ENCODE peak calls at places on chromosomes 2 and 18, in eight cellular contexts. One of them, this sample, is unnamed.

GRCh38 chr18:47251289-47252120 is at the start of gene SKOR2:
- DNase-seq in tibial artery: no peak
- DNase-seq in GM13976: no peak
- DNase-seq in psoas muscle: no peak
- DNase-seq in colonic mucosa: no peak
- DNase-seq in HepG2: no peak
- DNase-seq in D721Med: no peak
- DNase-seq in upper lobe of right lung: no peak
- DNase-seq in this sample: no peak

GRCh38 chr18:8253943-8254342 is 355.3 kb upstream of the RAB12 start:
- DNase-seq in tibial artery: no peak
- DNase-seq in GM13976: no peak
- DNase-seq in psoas muscle: no peak
- DNase-seq in colonic mucosa: no peak
- DNase-seq in HepG2: no peak
- DNase-seq in D721Med: no peak
- DNase-seq in upper lobe of right lung: no peak
- DNase-seq in this sample: no peak

GRCh38 chr18:57833441-57834101 is 30.5 kb upstream of the ATP8B1 start:
- DNase-seq in tibial artery: no peak
- DNase-seq in GM13976: peak
- DNase-seq in psoas muscle: no peak
- DNase-seq in colonic mucosa: peak
- DNase-seq in HepG2: peak
- DNase-seq in D721Med: no peak
- DNase-seq in upper lobe of right lung: no peak
- DNase-seq in this sample: peak

GRCh38 chr2:127629637-127630036 is 16.3 kb upstream of the GPR17 start:
- DNase-seq in tibial artery: no peak
- DNase-seq in GM13976: no peak
- DNase-seq in psoas muscle: peak
- DNase-seq in colonic mucosa: no peak
- DNase-seq in HepG2: no peak
- DNase-seq in D721Med: no peak
- DNase-seq in upper lobe of right lung: no peak
- DNase-seq in this sample: no peak

GRCh38 chr18:61127714-61128485 is 205.3 kb upstream of the CDH20 start:
- DNase-seq in tibial artery: no peak
- DNase-seq in GM13976: no peak
- DNase-seq in psoas muscle: no peak
- DNase-seq in colonic mucosa: no peak
- DNase-seq in HepG2: no peak
- DNase-seq in D721Med: no peak
- DNase-seq in upper lobe of right lung: no peak
- DNase-seq in this sample: no peak

GRCh38 chr2:104758199-104758620 is 95.7 kb upstream of the POU3F3 start:
- DNase-seq in tibial artery: no peak
- DNase-seq in GM13976: no peak
- DNase-seq in psoas muscle: no peak
- DNase-seq in colonic mucosa: no peak
- DNase-seq in HepG2: no peak
- DNase-seq in D721Med: no peak
- DNase-seq in upper lobe of right lung: no peak
- DNase-seq in this sample: no peak

GRCh38 chr2:217662984-217663602 is 339.7 kb downstream of the TNS1 start:
- DNase-seq in tibial artery: no peak
- DNase-seq in GM13976: no peak
- DNase-seq in psoas muscle: no peak
- DNase-seq in colonic mucosa: no peak
- DNase-seq in HepG2: no peak
- DNase-seq in D721Med: no peak
- DNase-seq in upper lobe of right lung: no peak
- DNase-seq in this sample: no peak

GRCh38 chr2:191869781-191870180 is 22.9 kb upstream of the CAVIN2 start:
- DNase-seq in tibial artery: no peak
- DNase-seq in GM13976: no peak
- DNase-seq in psoas muscle: no peak
- DNase-seq in colonic mucosa: no peak
- DNase-seq in HepG2: no peak
- DNase-seq in D721Med: no peak
- DNase-seq in upper lobe of right lung: no peak
- DNase-seq in this sample: no peak

GRCh38 chr2:45406626-45407025 is 204.4 kb downstream of the SRBD1 start:
- DNase-seq in tibial artery: no peak
- DNase-seq in GM13976: no peak
- DNase-seq in psoas muscle: no peak
- DNase-seq in colonic mucosa: no peak
- DNase-seq in HepG2: no peak
- DNase-seq in D721Med: no peak
- DNase-seq in upper lobe of right lung: no peak
- DNase-seq in this sample: no peak

GRCh38 chr2:75560768-75561565 is at the start of gene EVA1A:
- DNase-seq in tibial artery: no peak
- DNase-seq in GM13976: peak
- DNase-seq in psoas muscle: no peak
- DNase-seq in colonic mucosa: no peak
- DNase-seq in HepG2: peak
- DNase-seq in D721Med: no peak
- DNase-seq in upper lobe of right lung: peak
- DNase-seq in this sample: peak

GRCh38 chr2:11867926-11868325 is 121.5 kb downstream of the LPIN1 start:
- DNase-seq in tibial artery: no peak
- DNase-seq in GM13976: no peak
- DNase-seq in psoas muscle: no peak
- DNase-seq in colonic mucosa: peak
- DNase-seq in HepG2: no peak
- DNase-seq in D721Med: no peak
- DNase-seq in upper lobe of right lung: no peak
- DNase-seq in this sample: no peak

GRCh38 chr2:233928594-233929351 is 11.6 kb downstream of the TRPM8 start:
- DNase-seq in tibial artery: no peak
- DNase-seq in GM13976: no peak
- DNase-seq in psoas muscle: no peak
- DNase-seq in colonic mucosa: peak
- DNase-seq in HepG2: peak
- DNase-seq in D721Med: no peak
- DNase-seq in upper lobe of right lung: no peak
- DNase-seq in this sample: no peak

GRCh38 chr2:143608758-143609157 is 479.5 kb downstream of the ARHGAP15 start:
- DNase-seq in tibial artery: no peak
- DNase-seq in GM13976: no peak
- DNase-seq in psoas muscle: no peak
- DNase-seq in colonic mucosa: no peak
- DNase-seq in HepG2: no peak
- DNase-seq in D721Med: no peak
- DNase-seq in upper lobe of right lung: no peak
- DNase-seq in this sample: no peak

GRCh38 chr18:41532344-41533086 is 422.5 kb upstream of the PIK3C3 start:
- DNase-seq in tibial artery: no peak
- DNase-seq in GM13976: no peak
- DNase-seq in psoas muscle: no peak
- DNase-seq in colonic mucosa: no peak
- DNase-seq in HepG2: no peak
- DNase-seq in D721Med: no peak
- DNase-seq in upper lobe of right lung: no peak
- DNase-seq in this sample: no peak

GRCh38 chr2:240353086-240353798 is 82.2 kb upstream of the GPC1 start:
- DNase-seq in tibial artery: peak
- DNase-seq in GM13976: no peak
- DNase-seq in psoas muscle: no peak
- DNase-seq in colonic mucosa: no peak
- DNase-seq in HepG2: no peak
- DNase-seq in D721Med: no peak
- DNase-seq in upper lobe of right lung: peak
- DNase-seq in this sample: no peak

GRCh38 chr2:68374184-68374583 is 9.1 kb downstream of the PLEK start:
- DNase-seq in tibial artery: no peak
- DNase-seq in GM13976: no peak
- DNase-seq in psoas muscle: no peak
- DNase-seq in colonic mucosa: no peak
- DNase-seq in HepG2: no peak
- DNase-seq in D721Med: no peak
- DNase-seq in upper lobe of right lung: no peak
- DNase-seq in this sample: no peak

GRCh38 chr2:224039770-224040088 is 643 bp upstream of the SERPINE2 start:
- DNase-seq in tibial artery: no peak
- DNase-seq in GM13976: no peak
- DNase-seq in psoas muscle: no peak
- DNase-seq in colonic mucosa: no peak
- DNase-seq in HepG2: no peak
- DNase-seq in D721Med: peak
- DNase-seq in upper lobe of right lung: no peak
- DNase-seq in this sample: no peak

GRCh38 chr18:61216086-61216485 is 117.1 kb upstream of the CDH20 start:
- DNase-seq in tibial artery: no peak
- DNase-seq in GM13976: no peak
- DNase-seq in psoas muscle: no peak
- DNase-seq in colonic mucosa: no peak
- DNase-seq in HepG2: no peak
- DNase-seq in D721Med: no peak
- DNase-seq in upper lobe of right lung: no peak
- DNase-seq in this sample: no peak

GRCh38 chr2:240930096-240930630 is 24.0 kb downstream of the CROCC2 start:
- DNase-seq in tibial artery: peak
- DNase-seq in GM13976: no peak
- DNase-seq in psoas muscle: peak
- DNase-seq in colonic mucosa: peak
- DNase-seq in HepG2: no peak
- DNase-seq in D721Med: no peak
- DNase-seq in upper lobe of right lung: peak
- DNase-seq in this sample: no peak

GRCh38 chr2:128237081-128237534 is 81.6 kb downstream of the HS6ST1 start:
- DNase-seq in tibial artery: no peak
- DNase-seq in GM13976: no peak
- DNase-seq in psoas muscle: peak
- DNase-seq in colonic mucosa: no peak
- DNase-seq in HepG2: no peak
- DNase-seq in D721Med: no peak
- DNase-seq in upper lobe of right lung: no peak
- DNase-seq in this sample: no peak

GRCh38 chr2:25453199-25453903 is 111.6 kb upstream of the DNMT3A start:
- DNase-seq in tibial artery: no peak
- DNase-seq in GM13976: peak
- DNase-seq in psoas muscle: no peak
- DNase-seq in colonic mucosa: no peak
- DNase-seq in HepG2: no peak
- DNase-seq in D721Med: no peak
- DNase-seq in upper lobe of right lung: no peak
- DNase-seq in this sample: peak

GRCh38 chr18:79200546-79201268 is 131.5 kb downstream of the ATP9B start:
- DNase-seq in tibial artery: no peak
- DNase-seq in GM13976: peak
- DNase-seq in psoas muscle: no peak
- DNase-seq in colonic mucosa: peak
- DNase-seq in HepG2: no peak
- DNase-seq in D721Med: no peak
- DNase-seq in upper lobe of right lung: peak
- DNase-seq in this sample: peak

GRCh38 chr18:51082571-51083264 is 52.7 kb downstream of the SMAD4 start:
- DNase-seq in tibial artery: no peak
- DNase-seq in GM13976: peak
- DNase-seq in psoas muscle: no peak
- DNase-seq in colonic mucosa: no peak
- DNase-seq in HepG2: no peak
- DNase-seq in D721Med: no peak
- DNase-seq in upper lobe of right lung: no peak
- DNase-seq in this sample: no peak
- TF ChIP-seq CTCF in tibial artery: no peak
- TF ChIP-seq CTCF in GM13976: no peak
- TF ChIP-seq CTCF in psoas muscle: no peak
- TF ChIP-seq CTCF in colonic mucosa: no peak
- TF ChIP-seq CTCF in HepG2: no peak
- TF ChIP-seq CTCF in D721Med: no peak
- TF ChIP-seq CTCF in upper lobe of right lung: no peak
- TF ChIP-seq CTCF in this sample: no peak

DNA sequence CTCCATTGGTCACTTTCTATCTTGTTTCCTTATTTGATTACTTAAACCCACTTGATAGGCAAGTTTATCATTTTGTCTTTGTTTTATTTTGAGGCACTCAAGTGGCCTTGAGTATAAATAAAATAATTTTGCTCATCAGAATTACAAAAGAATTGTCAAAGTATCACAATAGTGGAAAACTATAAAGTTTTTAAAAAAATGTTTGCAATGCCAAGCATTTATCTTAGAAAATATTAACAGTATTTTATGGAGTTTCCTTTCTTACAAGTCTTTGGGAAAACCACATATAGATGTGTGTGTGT is 14.7 kb downstream of the PMS1 start:
- DNase-seq in tibial artery: no peak
- DNase-seq in GM13976: no peak
- DNase-seq in psoas muscle: no peak
- DNase-seq in colonic mucosa: no peak
- DNase-seq in HepG2: no peak
- DNase-seq in D721Med: no peak
- DNase-seq in upper lobe of right lung: no peak
- DNase-seq in this sample: no peak
- TF ChIP-seq CTCF in tibial artery: no peak
- TF ChIP-seq CTCF in GM13976: no peak
- TF ChIP-seq CTCF in psoas muscle: no peak
- TF ChIP-seq CTCF in colonic mucosa: no peak
- TF ChIP-seq CTCF in HepG2: no peak
- TF ChIP-seq CTCF in D721Med: no peak
- TF ChIP-seq CTCF in upper lobe of right lung: no peak
- TF ChIP-seq CTCF in this sample: no peak

DNA sequence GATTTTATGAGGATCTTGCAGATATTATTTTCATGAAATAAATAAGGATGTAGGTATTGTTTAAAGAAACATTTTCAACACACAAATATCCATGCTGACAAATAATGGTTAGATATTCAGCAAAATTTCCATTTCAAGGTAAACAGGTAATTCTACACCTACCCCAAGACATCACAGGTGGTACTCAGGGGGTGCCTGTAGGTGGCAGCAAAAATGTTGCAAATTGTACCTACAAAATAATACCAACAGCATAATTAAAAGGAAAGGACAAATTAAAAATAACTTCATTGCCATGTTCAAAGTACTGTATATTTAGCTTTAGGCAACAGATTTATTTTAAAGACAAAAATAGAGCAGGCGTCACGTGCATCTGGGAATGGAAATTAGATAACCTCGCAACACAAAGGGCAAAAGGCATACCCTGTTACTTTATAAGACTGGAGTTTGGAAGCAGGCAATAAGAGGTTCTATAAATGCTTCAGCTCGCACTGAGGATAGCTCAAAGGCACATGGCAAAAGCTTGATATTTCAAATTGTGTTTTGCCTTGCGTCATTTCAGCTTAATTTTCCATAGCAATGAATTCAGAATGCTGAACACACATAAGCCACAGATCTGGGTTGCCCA is 630.5 kb downstream of the TDRD15 start:
- DNase-seq in tibial artery: no peak
- DNase-seq in GM13976: no peak
- DNase-seq in psoas muscle: no peak
- DNase-seq in colonic mucosa: no peak
- DNase-seq in HepG2: peak
- DNase-seq in D721Med: no peak
- DNase-seq in upper lobe of right lung: no peak
- DNase-seq in this sample: no peak
- TF ChIP-seq CTCF in tibial artery: no peak
- TF ChIP-seq CTCF in GM13976: no peak
- TF ChIP-seq CTCF in psoas muscle: no peak
- TF ChIP-seq CTCF in colonic mucosa: no peak
- TF ChIP-seq CTCF in HepG2: peak
- TF ChIP-seq CTCF in D721Med: peak
- TF ChIP-seq CTCF in upper lobe of right lung: peak
- TF ChIP-seq CTCF in this sample: no peak

GRCh38 chr2:100482741-100483140 is 12.5 kb downstream of the NMS start:
- DNase-seq in tibial artery: no peak
- DNase-seq in GM13976: peak
- DNase-seq in psoas muscle: no peak
- DNase-seq in colonic mucosa: no peak
- DNase-seq in HepG2: no peak
- DNase-seq in D721Med: no peak
- DNase-seq in upper lobe of right lung: no peak
- DNase-seq in this sample: peak
- TF ChIP-seq CTCF in tibial artery: no peak
- TF ChIP-seq CTCF in GM13976: no peak
- TF ChIP-seq CTCF in psoas muscle: no peak
- TF ChIP-seq CTCF in colonic mucosa: no peak
- TF ChIP-seq CTCF in HepG2: peak
- TF ChIP-seq CTCF in D721Med: no peak
- TF ChIP-seq CTCF in upper lobe of right lung: peak
- TF ChIP-seq CTCF in this sample: peak